ENCODE peak calls at places on chromosomes 5 and 9, in six cellular contexts. S is lower lobe of right lung, H is cardiac muscle cell, V is A673, G is A549, M is sigmoid colon. L is an unnamed sample. For H3K4me1, the result is how much of the 10 kb centered on the place peaks cover.

GRCh38 chr9:126756238-126756637 is 48.6 kb upstream of the ZBTB43 start:
- DNase-seq in S (no peak), H (no peak), V (no peak), G (no peak), M (no peak), L (no peak)

GRCh38 chr9:99073985-99074901 is 30.7 kb upstream of the TGFBR1 start:
- DNase-seq in S (no peak), H (no peak), V (no peak), G (no peak), M (no peak), L (peak)

GRCh38 chr5:83528439-83528769 is 56.9 kb downstream of the VCAN start:
- DNase-seq in S (no peak), H (no peak), V (no peak), G (no peak), M (no peak), L (no peak)

GRCh38 chr9:3386753-3387152 is 139.0 kb downstream of the RFX3 start:
- DNase-seq in S (no peak), H (no peak), V (no peak), G (no peak), M (no peak), L (no peak)

GRCh38 chr9:137194909-137195308 is 5.6 kb downstream of the TPRN start:
- DNase-seq in S (no peak), H (no peak), V (no peak), G (no peak), M (no peak), L (no peak)

GRCh38 chr9:91623004-91623403 is 199.4 kb upstream of the NFIL3 start:
- DNase-seq in S (no peak), H (no peak), V (no peak), G (no peak), M (no peak), L (no peak)

GRCh38 chr5:154520861-154521453 is 42.9 kb upstream of the HAND1 start:
- DNase-seq in S (peak), H (peak), V (peak), G (peak), M (no peak), L (peak)

GRCh38 chr5:39253211-39253610 is 33.8 kb upstream of the FYB1 start:
- DNase-seq in S (no peak), H (no peak), V (no peak), G (no peak), M (no peak), L (no peak)

GRCh38 chr5:62496152-62496551 is 82.5 kb upstream of the LRRC70 start:
- DNase-seq in S (no peak), H (no peak), V (no peak), G (no peak), M (no peak), L (no peak)

GRCh38 chr5:116922532-116922931 is 347.9 kb upstream of the SEMA6A start:
- DNase-seq in S (no peak), H (no peak), V (no peak), G (no peak), M (no peak), L (no peak)

GRCh38 chr5:135150767-135151166 is 116.7 kb upstream of the PITX1 start:
- DNase-seq in S (no peak), H (no peak), V (no peak), G (no peak), M (no peak), L (no peak)

GRCh38 chr5:124665035-124665434 is 81.4 kb downstream of the ZNF608 start:
- DNase-seq in S (no peak), H (no peak), V (no peak), G (no peak), M (no peak), L (peak)

GRCh38 chr5:180811012-180811622 is 8.5 kb upstream of the MGAT1 start:
- DNase-seq in S (no peak), H (no peak), V (no peak), G (no peak), M (peak), L (no peak)

GRCh38 chr5:180809403-180810209 is 7.0 kb upstream of the MGAT1 start:
- DNase-seq in S (peak), H (peak), V (peak), G (peak), M (peak), L (peak)

GRCh38 chr5:180813418-180813817 is 10.8 kb upstream of the MGAT1 start:
- DNase-seq in S (no peak), H (no peak), V (no peak), G (no peak), M (peak), L (no peak)

GRCh38 chr5:180810210-180811011 is 7.8 kb upstream of the MGAT1 start:
- DNase-seq in S (peak), H (peak), V (peak), G (peak), M (peak), L (peak)

DNA sequence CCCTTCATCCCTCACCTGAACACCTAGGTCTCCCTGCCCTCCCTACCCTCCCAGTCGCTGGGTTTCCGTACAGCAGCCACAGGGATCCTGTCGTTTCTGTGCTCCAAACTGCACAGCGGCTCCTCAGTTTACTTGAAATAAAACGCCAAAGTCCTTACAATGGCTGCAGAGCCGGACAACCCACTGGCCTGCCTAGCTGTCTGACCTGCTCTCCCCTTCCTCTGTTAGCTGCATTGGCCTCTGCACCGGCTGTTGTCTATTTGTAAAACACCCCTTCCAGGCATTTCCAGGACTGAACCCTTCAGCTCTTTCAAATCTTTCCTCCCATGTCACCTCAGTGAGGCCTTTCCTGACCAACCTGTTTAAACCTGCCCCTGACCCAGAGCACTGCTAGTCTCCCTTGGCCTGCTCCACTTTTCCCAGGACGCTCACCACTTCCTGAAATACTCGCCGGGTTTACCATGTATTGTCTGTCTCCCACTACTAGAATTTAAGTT is 9.1 kb upstream of the MGAT1 start:
- DNase-seq in S (no peak), H (no peak), V (no peak), G (no peak), M (peak), L (no peak)
- H3K4me3 ChIP-seq in S (peak), H (no peak), V (no peak), G (peak), M (no peak), L (no peak)

GRCh38 chr9:122176916-122177315 is 17.2 kb downstream of the MORN5 start:
- DNase-seq in S (no peak), H (no peak), V (no peak), G (no peak), M (no peak), L (no peak)

GRCh38 chr9:122172131-122172530 is 12.4 kb downstream of the MORN5 start:
- DNase-seq in S (no peak), H (no peak), V (no peak), G (no peak), M (no peak), L (no peak)

GRCh38 chr9:122168356-122168755 is 8.6 kb downstream of the MORN5 start:
- DNase-seq in S (no peak), H (no peak), V (no peak), G (no peak), M (no peak), L (no peak)

GRCh38 chr9:122179054-122179689 is 19.5 kb downstream of the MORN5 start:
- DNase-seq in S (no peak), H (no peak), V (no peak), G (no peak), M (no peak), L (no peak)

GRCh38 chr9:122173670-122174069 is 14.0 kb downstream of the MORN5 start:
- DNase-seq in S (no peak), H (no peak), V (no peak), G (no peak), M (no peak), L (no peak)
- H3K27ac ChIP-seq in S (no peak), H (no peak), V (no peak), G (no peak), M (no peak), L (no peak)

GRCh38 chr5:139306197-139306596 is 12.7 kb downstream of the MATR3 start:
- DNase-seq in S (no peak), H (no peak), V (no peak), G (no peak), M (no peak), L (no peak)

GRCh38 chr5:139312075-139312474 is 18.5 kb downstream of the MATR3 start:
- DNase-seq in S (no peak), H (no peak), V (no peak), G (no peak), M (no peak), L (no peak)

GRCh38 chr5:139306628-139307379 is 13.3 kb downstream of the MATR3 start:
- DNase-seq in S (no peak), H (no peak), V (no peak), G (no peak), M (no peak), L (no peak)

GRCh38 chr5:139304391-139305324 is 11.1 kb downstream of the MATR3 start:
- DNase-seq in S (no peak), H (no peak), V (no peak), G (no peak), M (no peak), L (no peak)

GRCh38 chr5:139308797-139309196 is 15.3 kb downstream of the MATR3 start:
- DNase-seq in S (no peak), H (no peak), V (no peak), G (no peak), M (no peak), L (no peak)
- H3K4me1 ChIP-seq in S (half or more), H (half or more), V (half or more), G (half or more), M (half or more), L (under half)

DNA sequence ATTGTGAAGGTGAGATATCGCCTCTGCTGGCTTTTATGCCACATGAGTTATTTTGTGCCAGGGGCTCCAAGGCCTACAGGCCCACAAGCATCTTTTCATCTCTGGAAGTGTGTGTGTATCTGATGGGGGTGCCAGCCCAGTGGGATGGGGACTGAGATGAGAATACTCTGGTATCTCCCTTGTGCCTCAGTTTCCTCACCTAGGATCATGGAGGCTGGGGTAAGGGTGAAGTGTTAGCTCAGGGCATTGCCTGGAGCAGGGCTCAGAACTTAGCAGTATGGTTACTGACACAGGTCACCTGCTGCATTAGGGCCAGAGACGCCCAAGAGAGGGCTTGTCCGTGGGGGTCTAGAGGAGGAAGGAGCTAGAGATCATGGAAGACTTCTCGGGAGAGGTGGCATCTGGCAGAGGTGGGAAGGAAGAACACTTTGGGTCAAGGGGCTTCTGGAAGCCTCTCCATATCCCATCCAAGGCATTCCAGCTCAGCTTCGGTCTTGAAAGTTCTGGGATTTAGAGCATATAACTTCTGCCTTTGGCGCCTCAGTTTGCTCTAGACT is 755 bp upstream of the WNK2 start:
- DNase-seq in S (no peak), H (no peak), V (no peak), G (no peak), M (no peak), L (no peak)
- H3K4me3 ChIP-seq in S (peak), H (peak), V (no peak), G (peak), M (no peak), L (no peak)

L was measured in SJCRH30.